ENCODE peak calls at places on chromosomes 7 and 10, in six cellular contexts. D is stomach, F is suprapubic skin, I is H1, E is A549, X is HepG2. C is an unnamed sample.

GRCh38 chr7:88106430-88106829 is 113.4 kb downstream of the SRI start:
- DNase-seq in X (no peak), I (no peak), F (no peak), E (no peak), D (no peak), C (no peak)

GRCh38 chr7:111803015-111803758 is 240.9 kb upstream of the IMMP2L start:
- DNase-seq in E (no peak), D (no peak), X (peak; percentile 45), I (no peak), F (no peak), C (no peak)

GRCh38 chr10:70190102-70190501 is 19.8 kb upstream of the SAR1A start:
- DNase-seq in E (no peak), I (no peak), D (no peak), F (no peak), X (no peak), C (no peak)

GRCh38 chr7:108329514-108329913 is 126.7 kb downstream of the NRCAM start:
- DNase-seq in X (no peak), F (no peak), I (no peak), D (no peak), E (no peak), C (no peak)

GRCh38 chr7:98294798-98295382 is 13.4 kb downstream of the BRI3 start:
- DNase-seq in F (peak; percentile 69), D (peak; percentile 78), X (peak; percentile 35), E (peak; percentile 85), I (peak; percentile 91), C (no peak)

GRCh38 chr7:10644849-10645248 is 328.8 kb upstream of the PHF14 start:
- DNase-seq in E (no peak), F (no peak), I (no peak), D (no peak), X (no peak), C (no peak)

GRCh38 chr7:158944195-158944594 is 87.8 kb downstream of the DYNC2I1 start:
- DNase-seq in I (no peak), D (no peak), E (no peak), F (no peak), X (no peak), C (no peak)

GRCh38 chr10:118272090-118272775 is 69.9 kb downstream of the FAM204A start:
- DNase-seq in F (no peak), E (no peak), X (no peak), D (no peak), I (no peak), C (no peak)

GRCh38 chr7:98867271-98867701 is 2.5 kb downstream of the TMEM130 start:
- DNase-seq in X (no peak), I (no peak), F (no peak), D (no peak), E (no peak), C (no peak)

GRCh38 chr10:110739811-110740271 is 95.7 kb downstream of the RBM20 start:
- DNase-seq in F (no peak), D (no peak), E (no peak), X (peak; percentile 90), I (no peak), C (peak; percentile 11)

GRCh38 chr7:105678811-105679495 is 97.7 kb upstream of the EFCAB10 start:
- DNase-seq in E (no peak), I (no peak), D (peak; percentile 82), F (peak; percentile 89), X (no peak), C (peak; percentile 79)

GRCh38 chr7:105677803-105678583 is 96.7 kb upstream of the EFCAB10 start:
- DNase-seq in D (peak; percentile 56), I (no peak), E (no peak), F (no peak), X (no peak), C (no peak)

GRCh38 chr7:105675873-105676484 is 94.7 kb upstream of the EFCAB10 start:
- DNase-seq in X (no peak), F (no peak), E (no peak), D (peak; percentile 46), I (no peak), C (no peak)

GRCh38 chr7:105674200-105675030 is 93.1 kb upstream of the EFCAB10 start:
- DNase-seq in D (no peak), E (no peak), F (no peak), I (no peak), X (no peak), C (no peak)

DNA sequence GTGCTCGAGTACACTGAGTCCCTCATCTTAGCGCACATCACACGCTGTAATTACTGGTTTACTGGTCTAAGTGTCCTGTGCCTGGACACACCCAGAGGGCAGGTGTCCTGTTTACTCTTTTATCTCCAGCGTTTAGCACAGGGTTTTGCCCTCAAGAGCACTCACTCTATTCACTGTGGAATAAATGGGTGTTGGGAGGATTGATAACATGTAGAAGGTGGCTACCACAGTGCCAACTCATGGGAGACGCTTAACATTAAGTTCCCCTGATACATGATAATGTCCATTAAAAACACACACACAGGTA is 96.1 kb upstream of the EFCAB10 start:
- DNase-seq in F (no peak), I (no peak), D (no peak), E (no peak), X (no peak), C (no peak)
- H3K4me3 ChIP-seq in F (peak overlapping the region; percentile 45), I (no peak overlapping the region), D (no peak overlapping the region), E (no peak overlapping the region), X (no peak overlapping the region), C (no peak overlapping the region)

DNA sequence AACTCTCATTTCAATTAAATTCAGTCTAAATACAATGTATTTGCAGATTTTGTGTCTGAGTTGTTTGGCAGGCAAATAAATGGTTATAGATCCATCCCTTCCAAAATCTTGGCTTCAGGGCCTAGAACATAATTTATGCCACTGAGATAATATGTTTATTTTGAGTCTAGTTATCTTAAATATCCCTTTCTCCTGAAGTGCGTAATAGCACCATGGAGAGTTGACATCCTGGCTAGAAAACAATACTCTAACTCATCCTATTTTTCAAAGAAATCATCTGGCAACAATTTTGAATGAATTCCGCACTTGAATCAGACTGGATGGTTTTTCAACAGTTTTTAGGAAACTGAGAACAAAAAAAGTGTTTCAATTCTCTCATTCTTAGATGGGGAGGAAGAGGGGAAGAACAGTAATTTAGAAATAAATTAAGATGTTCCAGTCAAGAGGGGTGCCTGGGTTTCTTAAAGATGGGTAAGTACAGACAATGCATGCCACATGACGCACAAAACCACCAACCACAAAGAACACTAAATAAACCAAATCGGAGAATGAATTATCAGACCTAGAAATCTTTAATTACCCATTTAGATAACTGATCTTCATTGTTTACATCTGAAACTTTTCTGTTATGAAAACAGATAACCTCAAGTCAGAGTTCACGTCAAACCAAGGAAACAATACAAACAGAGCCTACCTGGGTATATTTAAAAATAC is 228.7 kb upstream of the PTN start:
- DNase-seq in X (no peak), D (no peak), E (no peak), I (no peak), F (no peak), C (no peak)
- TF ChIP-seq EP300 in X (no peak), D (no peak), E (no peak), I (no peak), F (no peak), C (no peak)

GRCh38 chr7:156772725-156773124 is 120.3 kb downstream of the LMBR1 start:
- DNase-seq in X (no peak), I (no peak), D (no peak), F (no peak), E (no peak), C (no peak)

GRCh38 chr7:156764766-156765165 is 124.2 kb downstream of the RNF32 start:
- DNase-seq in E (no peak), X (no peak), F (no peak), D (no peak), I (no peak), C (no peak)

GRCh38 chr7:156766666-156767065 is 126.1 kb downstream of the RNF32 start:
- DNase-seq in E (no peak), D (no peak), I (no peak), X (no peak), F (no peak), C (no peak)

GRCh38 chr7:156765901-156766656 is 125.5 kb downstream of the RNF32 start:
- DNase-seq in E (no peak), D (no peak), F (no peak), X (no peak), I (no peak), C (no peak)

DNA sequence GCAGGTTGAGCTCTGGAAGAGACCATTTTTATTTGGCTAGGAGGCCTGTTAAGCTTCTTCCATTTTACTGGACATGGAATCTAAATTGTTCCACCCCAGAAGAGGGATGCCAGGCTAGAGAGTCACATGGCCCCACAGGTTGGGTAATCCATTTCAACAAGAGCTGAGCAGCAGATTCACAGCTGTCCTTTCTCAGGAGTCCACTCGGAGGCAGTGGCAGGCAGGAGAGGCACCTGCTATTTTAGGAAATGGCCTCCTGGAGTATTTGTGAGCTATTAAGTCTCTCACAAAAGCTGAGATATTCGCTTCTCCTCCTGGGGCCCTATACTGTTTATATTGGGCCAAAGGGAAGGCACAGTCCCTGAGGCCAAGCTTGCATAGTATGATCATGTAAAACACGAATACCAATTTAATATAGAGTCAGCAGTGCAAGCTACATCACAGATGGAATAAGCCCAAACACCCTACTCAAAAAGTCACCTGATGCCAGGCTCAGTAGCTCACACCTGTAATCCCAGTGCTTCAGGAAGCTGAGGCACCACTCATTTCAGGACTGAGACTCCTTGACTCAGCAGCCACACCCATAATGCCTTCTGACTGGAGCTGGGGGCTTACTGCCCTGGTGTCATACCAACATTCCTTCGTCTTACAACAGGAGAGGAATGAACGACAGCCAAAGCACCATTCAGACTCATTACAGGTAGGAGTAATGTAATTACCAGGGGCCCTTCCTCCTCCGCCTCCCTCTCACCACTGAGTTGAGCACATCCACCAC is 124.1 kb downstream of the LMBR1 start:
- DNase-seq in F (no peak), D (no peak), I (no peak), X (no peak), E (no peak), C (no peak)
- TF ChIP-seq CTCF in F (no peak), D (no peak), I (peak; percentile 30), X (no peak), E (no peak), C (no peak)

GRCh38 chr7:142407939-142408573 is 150.2 kb upstream of the PRSS58 start:
- DNase-seq in F (no peak), E (no peak), D (no peak), I (no peak), X (no peak), C (no peak)
- H3K4me3 ChIP-seq in F (no peak overlapping the region), E (no peak overlapping the region), D (no peak overlapping the region), I (no peak overlapping the region), X (no peak overlapping the region), C (no peak overlapping the region)